ENCODE peak calls at places on chromosome 5, in five cellular contexts. D, Z, V, Y and N are unnamed samples.

GRCh38 chr5:33892419-33893151 is 795 bp upstream of the ADAMTS12 start:
- DNase-seq in D (peak; percentile 50), V (no peak), Y (peak; percentile 55), Z (peak; percentile 5), N (peak; percentile 99)

GRCh38 chr5:36740259-36740898 is 134.0 kb downstream of the SLC1A3 start:
- DNase-seq in V (no peak), Y (no peak), D (peak; percentile 63), Z (no peak), N (peak; percentile 26)

GRCh38 chr5:1723476-1723875 is 76.2 kb downstream of the MRPL36 start:
- DNase-seq in V (no peak), Z (no peak), D (no peak), Y (no peak), N (no peak)

GRCh38 chr5:4651811-4652565 is 488.1 kb upstream of the ADAMTS16 start:
- DNase-seq in V (no peak), Y (peak; percentile 16), Z (no peak), D (no peak), N (no peak)

GRCh38 chr5:53779541-53779981 is 219.1 kb downstream of the NDUFS4 start:
- DNase-seq in Y (no peak), Z (peak; percentile 56), V (no peak), D (no peak), N (peak; percentile 76)

GRCh38 chr5:132497488-132497997 is 7.0 kb upstream of the IRF1 start:
- DNase-seq in D (peak; percentile 72), Z (peak; percentile 64), Y (peak; percentile 35), V (peak; percentile 65), N (peak; percentile 94)

GRCh38 chr5:119009131-119009530 is 20.8 kb upstream of the DTWD2 start:
- DNase-seq in V (no peak), D (peak; percentile 50), Y (no peak), Z (no peak), N (no peak)

GRCh38 chr5:177984565-177985166 is 11.4 kb downstream of the PROP1 start:
- DNase-seq in Z (no peak), Y (peak; percentile 44), V (no peak), D (no peak), N (peak; percentile 10)

GRCh38 chr5:89869346-89869745 is 540.2 kb downstream of the CETN3 start:
- DNase-seq in V (no peak), D (no peak), Z (peak; percentile 63), Y (no peak), N (no peak)

GRCh38 chr5:111948078-111948477 is 191.1 kb upstream of the NREP start:
- DNase-seq in Z (no peak), V (no peak), Y (no peak), D (no peak), N (no peak)

GRCh38 chr5:102738037-102738436 is 17.1 kb upstream of the PAM start:
- DNase-seq in V (no peak), Z (no peak), Y (no peak), D (no peak), N (no peak)

GRCh38 chr5:14204785-14205321 is 61.7 kb downstream of the TRIO start:
- DNase-seq in Z (peak; percentile 78), Y (peak; percentile 46), D (peak; percentile 65), V (peak; percentile 82), N (peak; percentile 88)

GRCh38 chr5:41788800-41789395 is 81.3 kb downstream of the OXCT1 start:
- DNase-seq in V (no peak), D (no peak), Z (peak; percentile 7), Y (no peak), N (peak; percentile 93)

GRCh38 chr5:173925449-173926071 is 37.4 kb downstream of the CPEB4 start:
- DNase-seq in V (peak; percentile 81), Y (peak; percentile 64), Z (peak; percentile 70), D (peak; percentile 53), N (peak; percentile 43)

GRCh38 chr5:133128066-133128465 is 76.3 kb downstream of the HSPA4 start:
- DNase-seq in D (no peak), Z (no peak), V (no peak), Y (no peak), N (no peak)

GRCh38 chr5:98755406-98755805 is 18.1 kb upstream of the RGMB start:
- DNase-seq in Y (no peak), Z (peak; percentile 70), V (no peak), D (no peak), N (peak; percentile 66)

GRCh38 chr5:119288364-119289047 is 67.3 kb upstream of the TNFAIP8 start:
- DNase-seq in D (no peak), V (no peak), Z (peak; percentile 71), Y (no peak), N (peak; percentile 54)

GRCh38 chr5:154248691-154249090 is 58.2 kb downstream of the GALNT10 start:
- DNase-seq in V (no peak), Y (no peak), Z (no peak), D (no peak), N (no peak)

GRCh38 chr5:122300374-122300773 is 11.7 kb upstream of the SNCAIP start:
- DNase-seq in Z (no peak), Y (peak; percentile 15), V (no peak), D (no peak), N (no peak)

DNA sequence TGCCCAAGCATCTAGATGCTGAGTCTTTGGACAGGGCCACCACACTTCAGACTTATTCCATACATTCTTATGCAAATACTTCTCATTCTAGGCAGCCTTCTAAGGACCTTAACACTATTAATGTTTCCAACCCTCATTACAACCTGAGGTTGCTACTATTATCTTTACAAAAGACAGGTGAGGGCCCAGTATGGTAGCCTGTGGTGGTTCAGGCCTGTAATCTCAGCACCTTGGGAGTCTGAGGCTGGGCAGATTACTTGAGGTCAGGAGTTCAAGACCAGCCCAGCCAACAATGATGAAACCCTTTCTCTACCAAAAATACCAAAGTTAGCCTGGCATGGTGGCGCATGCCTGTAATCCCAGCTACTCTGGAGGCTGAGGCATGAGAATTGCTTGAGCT is 16.2 kb downstream of the ZFP62 start:
- DNase-seq in V (no peak), D (no peak), Z (no peak), Y (no peak), N (no peak)
- H3K4me3 ChIP-seq in V (no peak overlapping the region), D (no peak overlapping the region), Z (no peak overlapping the region), Y (no peak overlapping the region), N (no peak overlapping the region)

DNA sequence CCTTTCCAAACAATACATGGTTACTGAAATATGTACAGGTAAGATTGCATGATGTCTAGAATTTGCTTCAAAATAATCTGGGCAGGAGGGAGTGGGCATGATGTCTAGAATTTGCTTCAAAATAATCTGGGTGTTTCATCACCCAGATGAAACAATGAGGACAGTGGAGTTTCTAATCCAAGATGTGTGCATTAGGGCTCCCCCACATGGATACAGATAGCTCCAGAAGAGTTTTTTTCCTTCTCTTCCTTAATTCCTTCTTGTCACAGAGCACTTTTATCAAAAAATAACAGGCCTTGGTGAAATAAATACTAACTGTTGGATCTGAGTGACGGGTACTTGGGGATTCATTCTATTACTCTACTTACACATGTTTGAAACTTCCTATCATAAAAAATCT is 14.9 kb downstream of the ATOX1 start:
- DNase-seq in Z (no peak), Y (no peak), V (no peak), D (no peak), N (peak; percentile 33)
- TF ChIP-seq CTCF in Z (no peak), Y (no peak), V (no peak), D (no peak), N (peak; percentile 19)

DNA sequence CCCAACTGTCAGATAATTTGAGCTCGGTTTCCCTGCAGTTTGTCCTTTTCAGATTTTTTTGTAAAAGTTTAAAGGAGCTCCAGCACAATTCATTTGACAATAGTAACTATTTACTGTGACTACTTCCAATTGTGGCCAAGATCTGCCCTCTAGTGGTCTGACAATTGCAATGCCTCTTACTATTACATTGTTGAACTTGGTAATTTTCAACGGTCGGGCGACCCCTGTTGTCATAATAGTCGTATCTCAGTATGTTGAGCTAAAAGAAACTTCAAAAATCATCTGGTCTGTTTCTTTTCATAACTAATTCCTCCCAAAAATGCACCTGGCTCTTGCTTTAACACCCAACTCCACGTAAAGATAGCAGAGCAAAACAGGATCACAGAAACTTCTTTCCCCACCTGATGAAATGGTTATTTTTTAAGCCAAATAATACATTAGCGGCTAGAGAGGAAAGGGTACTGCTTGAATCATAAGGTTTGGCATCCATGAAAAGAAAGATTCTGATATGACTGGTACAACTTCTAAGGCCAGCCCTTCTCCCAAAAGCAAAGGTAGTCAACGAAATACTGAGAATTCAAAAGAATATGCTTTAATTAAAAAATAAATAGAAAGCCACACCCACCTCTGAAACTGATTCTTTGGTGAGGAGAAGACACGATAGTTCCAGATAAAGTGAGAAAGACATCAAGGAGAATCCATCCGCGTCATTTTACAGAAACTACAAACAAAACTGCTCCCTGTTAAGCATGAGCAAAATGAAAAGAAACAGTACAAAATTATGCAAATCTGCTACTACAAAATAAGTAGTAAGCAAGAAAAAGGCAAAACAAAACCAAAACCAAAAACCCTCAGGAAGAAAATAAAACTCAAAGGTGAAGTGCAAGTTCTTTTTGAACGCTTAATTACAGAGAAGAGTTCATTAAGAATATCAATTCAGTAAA is 76.9 kb upstream of the HTR4 start:
- DNase-seq in D (peak; percentile 87), Z (peak; percentile 86), V (peak; percentile 90), Y (peak; percentile 91), N (peak; percentile 95)
- H3K4me3 ChIP-seq in D (no peak overlapping the region), Z (no peak overlapping the region), V (no peak overlapping the region), Y (no peak overlapping the region), N (peak overlapping the region; percentile 5)

GRCh38 chr5:29367176-29367833 is 1826.2 kb upstream of the CDH6 start:
- DNase-seq in V (no peak), D (no peak), Z (peak; percentile 0), Y (peak; percentile 37), N (no peak)
- TF ChIP-seq CTCF in V (no peak), D (no peak), Z (no peak), Y (peak; percentile 59), N (no peak)

GRCh38 chr5:158807-159447 is 32.4 kb upstream of the LRRC14B start:
- DNase-seq in Z (no peak), D (no peak), V (no peak), Y (no peak), N (no peak)

GRCh38 chr5:160173-160510 is 31.2 kb upstream of the LRRC14B start:
- DNase-seq in Y (no peak), D (no peak), V (no peak), Z (no peak), N (no peak)

GRCh38 chr5:157801-158200 is 33.5 kb upstream of the LRRC14B start:
- DNase-seq in V (no peak), D (no peak), Z (no peak), Y (no peak), N (no peak)

GRCh38 chr5:160894-161540 is 30.3 kb upstream of the LRRC14B start:
- DNase-seq in Z (no peak), V (no peak), D (no peak), Y (no peak), N (no peak)

GRCh38 chr5:159448-160172 is 31.7 kb upstream of the LRRC14B start:
- DNase-seq in Y (no peak), D (no peak), V (no peak), Z (no peak), N (peak; percentile 9)
- H3K4me3 ChIP-seq in Y (no peak overlapping the region), D (no peak overlapping the region), V (no peak overlapping the region), Z (no peak overlapping the region), N (no peak overlapping the region)